ENCODE peak calls at places on chromosomes 16 and 17, in four cellular contexts. K is HFFc6, G is EL, D is NCI-H1105 treated with DMSO at 0.1 percent for 48 hours. Q is an unnamed sample.

GRCh38 chr17:9356488-9356911 is 219.1 kb downstream of the STX8 start:
- DNase-seq in K (no peak), D (peak; percentile 6), G (no peak), Q (no peak)

GRCh38 chr17:67359960-67360817 is 6.2 kb downstream of the PSMD12 start:
- DNase-seq in K (no peak), G (peak; percentile 30), D (no peak), Q (peak; percentile 28)

GRCh38 chr17:29557085-29557697 is 9.6 kb downstream of the ABHD15 start:
- DNase-seq in G (peak; percentile 29), K (peak; percentile 65), D (no peak), Q (peak; percentile 26)

GRCh38 chr16:68130520-68130919 is 45.4 kb downstream of the NFATC3 start:
- DNase-seq in G (no peak), K (no peak), D (no peak), Q (no peak)

GRCh38 chr17:73901661-73902415 is 257.6 kb upstream of the SDK2 start:
- DNase-seq in D (no peak), G (no peak), K (no peak), Q (peak; percentile 22)

GRCh38 chr17:13351046-13351445 is 250.7 kb downstream of the HS3ST3A1 start:
- DNase-seq in G (peak; percentile 66), D (no peak), K (peak; percentile 86), Q (peak; percentile 39)

GRCh38 chr16:3536851-3537250 is 36.0 kb downstream of the CLUAP1 start:
- DNase-seq in G (no peak), K (no peak), D (no peak), Q (peak; percentile 33)

GRCh38 chr17:56891751-56892150 is 22.1 kb downstream of the TRIM25 start:
- DNase-seq in K (no peak), G (no peak), D (no peak), Q (no peak)

GRCh38 chr16:53509906-53510703 is 7.1 kb upstream of the AKTIP start:
- DNase-seq in D (peak; percentile 45), G (peak; percentile 69), K (peak; percentile 55), Q (peak; percentile 88)

GRCh38 chr16:68227183-68227793 is 8.6 kb downstream of the ESRP2 start:
- DNase-seq in D (no peak), K (no peak), G (no peak), Q (no peak)

GRCh38 chr16:6956511-6956910 is 376.1 kb upstream of the RBFOX1 start:
- DNase-seq in D (no peak), K (no peak), G (no peak), Q (no peak)

GRCh38 chr16:79090966-79091365 is 509.6 kb downstream of the MAF start:
- DNase-seq in G (no peak), K (no peak), D (no peak), Q (no peak)

GRCh38 chr17:28747046-28747691 is 3.4 kb downstream of the TRAF4 start:
- DNase-seq in G (no peak), K (no peak), D (no peak), Q (no peak)

GRCh38 chr16:59385953-59386352 is 651.8 kb upstream of the GOT2 start:
- DNase-seq in K (peak; percentile 94), D (no peak), G (peak; percentile 94), Q (peak; percentile 90)

GRCh38 chr16:54462766-54463165 is 176.2 kb upstream of the IRX3 start:
- DNase-seq in G (no peak), K (no peak), D (no peak), Q (no peak)

GRCh38 chr16:68235882-68236803 is at the start of gene ESRP2:
- DNase-seq in K (no peak), D (peak; percentile 45), G (no peak), Q (no peak)

GRCh38 chr17:681738-682137 is 32.9 kb downstream of the VPS53 start:
- DNase-seq in G (peak; percentile 87), K (peak; percentile 64), D (no peak), Q (peak; percentile 80)

GRCh38 chr16:66650707-66651473 is 45.7 kb downstream of the CMTM4 start:
- DNase-seq in D (peak; percentile 76), G (peak; percentile 78), K (peak; percentile 60), Q (peak; percentile 84)

GRCh38 chr17:33328129-33328528 is 35.0 kb upstream of the ASIC2 start:
- DNase-seq in D (no peak), G (no peak), K (no peak), Q (no peak)

GRCh38 chr17:77841742-77842141 is 116.8 kb upstream of the TNRC6C start:
- DNase-seq in G (no peak), D (no peak), K (no peak), Q (no peak)

GRCh38 chr17:2025622-2026309 is 632 bp upstream of the RTN4RL1 start:
- DNase-seq in G (peak; percentile 77), D (peak; percentile 19), K (peak; percentile 58), Q (peak; percentile 85)

GRCh38 chr17:14926526-14927122 is 338.5 kb downstream of the PMP22 start:
- DNase-seq in K (peak; percentile 59), D (peak; percentile 67), G (peak; percentile 72), Q (peak; percentile 75)

GRCh38 chr16:66610111-66610820 is 5.8 kb downstream of the CMTM3 start:
- DNase-seq in K (no peak), G (no peak), D (no peak), Q (no peak)

GRCh38 chr16:900211-900610 is 70.6 kb downstream of the LMF1 start:
- DNase-seq in D (no peak), K (no peak), G (no peak), Q (no peak)

GRCh38 chr16:27529962-27530361 is 19.8 kb downstream of the GTF3C1 start:
- DNase-seq in G (peak; percentile 87), D (no peak), K (peak; percentile 76), Q (peak; percentile 69)

GRCh38 chr16:11612110-11612981 is 25.6 kb upstream of the LITAF start:
- DNase-seq in D (no peak), G (no peak), K (no peak), Q (no peak)

GRCh38 chr17:31596382-31597323 is 205.2 kb downstream of the RAB11FIP4 start:
- DNase-seq in K (peak; percentile 97), G (peak; percentile 99), D (no peak), Q (peak; percentile 98)

GRCh38 chr16:83903739-83904138 is 4.8 kb downstream of the MLYCD start:
- DNase-seq in D (no peak), G (no peak), K (no peak), Q (peak; percentile 74)

GRCh38 chr17:36726199-36726598 is 124.8 kb downstream of the MRM1 start:
- DNase-seq in G (no peak), K (no peak), D (no peak), Q (no peak)

GRCh38 chr17:16003841-16004240 is 4.2 kb downstream of the TTC19 start:
- DNase-seq in D (no peak), K (no peak), G (no peak), Q (no peak)

GRCh38 chr17:44400226-44400847 is 10.9 kb upstream of the ITGA2B start:
- DNase-seq in D (no peak), K (peak; percentile 32), G (peak; percentile 31), Q (peak; percentile 32)

GRCh38 chr17:64289652-64290051 is 26.6 kb upstream of the TEX2 start:
- DNase-seq in D (no peak), G (no peak), K (no peak), Q (no peak)

GRCh38 chr17:79400989-79401703 is 209.7 kb downstream of the RBFOX3 start:
- DNase-seq in K (peak; percentile 37), D (peak; percentile 59), G (peak; percentile 56), Q (peak; percentile 87)

GRCh38 chr16:80433617-80434016 is 107.2 kb upstream of the DYNLRB2 start:
- DNase-seq in K (no peak), G (no peak), D (no peak), Q (no peak)

GRCh38 chr17:64128787-64129514 is 993 bp downstream of the ERN1 start:
- DNase-seq in K (peak; percentile 22), G (peak; percentile 59), D (no peak), Q (peak; percentile 34)

GRCh38 chr16:48608452-48608851 is 1.5 kb downstream of the N4BP1 start:
- DNase-seq in D (no peak), K (no peak), G (peak; percentile 48), Q (no peak)

GRCh38 chr17:82984751-82985435 is 94.5 kb upstream of the METRNL start:
- DNase-seq in K (no peak), D (no peak), G (no peak), Q (no peak)

GRCh38 chr17:296382-296781 is 56.2 kb downstream of the RPH3AL start:
- DNase-seq in D (no peak), G (no peak), K (no peak), Q (no peak)